ENCODE peak calls at places on chromosome 12, in five cellular contexts. One of them, this sample, is unnamed.
A peak's percentile ranks its signal among the peaks of the same experiment; 100 is the strongest.

GRCh38 chr12:39125580-39125979 is 220.2 kb upstream of the CPNE8 start:
- DNase-seq in HEK293T: no peak
- DNase-seq in GM12878: no peak
- DNase-seq in H1: no peak
- DNase-seq in HepG2: no peak
- DNase-seq in this sample: no peak

GRCh38 chr12:50268482-50268881 is 14.8 kb downstream of the LIMA1 start:
- DNase-seq in GM12878: no peak
- DNase-seq in HepG2: no peak
- DNase-seq in H1: no peak
- DNase-seq in HEK293T: no peak
- DNase-seq in this sample: no peak

GRCh38 chr12:14991069-14991468 is 18.2 kb downstream of the PDE6H start:
- DNase-seq in H1: no peak
- DNase-seq in GM12878: no peak
- DNase-seq in HepG2: no peak
- DNase-seq in HEK293T: no peak
- DNase-seq in this sample: no peak

GRCh38 chr12:84411031-84411430 is 501.6 kb downstream of the SLC6A15 start:
- DNase-seq in HEK293T: no peak
- DNase-seq in H1: no peak
- DNase-seq in GM12878: no peak
- DNase-seq in HepG2: no peak
- DNase-seq in this sample: no peak

GRCh38 chr12:13339538-13339937 is 143.0 kb downstream of the EMP1 start:
- DNase-seq in HepG2: peak; percentile 1
- DNase-seq in GM12878: no peak
- DNase-seq in H1: no peak
- DNase-seq in HEK293T: no peak
- DNase-seq in this sample: no peak

GRCh38 chr12:130949806-130950205 is 3.9 kb upstream of the ADGRD1 start:
- DNase-seq in H1: no peak
- DNase-seq in GM12878: no peak
- DNase-seq in HEK293T: no peak
- DNase-seq in HepG2: no peak
- DNase-seq in this sample: no peak

GRCh38 chr12:125538800-125539199 is 473.6 kb downstream of the AACS start:
- DNase-seq in H1: no peak
- DNase-seq in GM12878: no peak
- DNase-seq in HepG2: no peak
- DNase-seq in HEK293T: no peak
- DNase-seq in this sample: no peak

GRCh38 chr12:79537675-79538074 is 153.1 kb downstream of the PAWR start:
- DNase-seq in GM12878: no peak
- DNase-seq in HepG2: no peak
- DNase-seq in HEK293T: no peak
- DNase-seq in H1: no peak
- DNase-seq in this sample: no peak

GRCh38 chr12:87509233-87509820 is 519.9 kb downstream of the C12orf50 start:
- DNase-seq in H1: no peak
- DNase-seq in GM12878: no peak
- DNase-seq in HepG2: no peak
- DNase-seq in HEK293T: no peak
- DNase-seq in this sample: no peak

GRCh38 chr12:132367401-132367851 is 38.0 kb upstream of the GALNT9 start:
- DNase-seq in HepG2: no peak
- DNase-seq in HEK293T: no peak
- DNase-seq in H1: no peak
- DNase-seq in GM12878: no peak
- DNase-seq in this sample: no peak

GRCh38 chr12:62859203-62859799 is 75.6 kb downstream of the PPM1H start:
- DNase-seq in GM12878: no peak
- DNase-seq in HepG2: no peak
- DNase-seq in H1: no peak
- DNase-seq in HEK293T: no peak
- DNase-seq in this sample: no peak

GRCh38 chr12:60535363-60535762 is 939.5 kb downstream of the SLC16A7 start:
- DNase-seq in HepG2: no peak
- DNase-seq in H1: no peak
- DNase-seq in GM12878: no peak
- DNase-seq in HEK293T: no peak
- DNase-seq in this sample: no peak

DNA sequence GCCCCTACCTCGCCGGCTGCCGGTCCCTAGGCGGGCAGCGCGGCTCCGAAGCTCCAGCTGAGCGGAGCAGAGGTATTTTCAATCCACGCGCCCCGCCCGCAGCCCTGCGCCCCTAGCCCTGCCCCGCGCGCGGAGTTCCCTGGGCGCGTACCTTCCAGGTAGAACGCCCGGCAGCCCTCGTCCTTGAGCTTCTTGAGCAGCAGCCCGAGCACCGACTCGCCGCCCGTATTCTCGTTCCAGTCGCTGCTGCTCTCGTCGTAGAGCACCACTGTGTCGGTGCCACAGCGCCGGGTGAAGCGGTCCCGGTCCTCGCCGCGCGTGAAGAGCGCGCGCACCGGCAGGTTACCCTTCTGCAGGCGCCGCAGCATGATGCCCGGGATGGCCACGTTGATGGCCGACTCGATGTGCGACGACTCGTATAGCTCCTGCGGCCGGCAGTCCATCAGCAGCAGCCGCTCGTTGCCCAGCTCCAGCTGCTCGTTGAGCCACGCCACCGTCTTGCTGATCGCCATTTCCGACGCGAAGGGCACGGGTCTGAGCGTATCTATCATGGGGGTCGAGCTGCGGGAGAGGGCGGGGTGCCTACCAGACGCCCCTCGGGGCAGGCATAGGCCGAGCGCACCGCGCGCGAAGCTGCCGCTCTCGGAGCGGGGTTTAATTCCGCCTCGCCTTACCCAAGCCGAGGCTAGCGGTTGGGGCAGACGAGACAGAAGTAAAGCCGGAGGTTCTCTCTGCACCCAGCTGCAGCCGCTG is 636 bp downstream of the DUSP6 start:
- DNase-seq in H1: no peak
- DNase-seq in GM12878: no peak
- DNase-seq in HEK293T: peak; percentile 40
- DNase-seq in HepG2: no peak
- DNase-seq in this sample: no peak
- TF ChIP-seq SUZ12 in H1: peak; percentile 80
- TF ChIP-seq SUZ12 in GM12878: peak; percentile 87
- TF ChIP-seq SUZ12 in HEK293T: no peak
- TF ChIP-seq SUZ12 in HepG2: no peak
- TF ChIP-seq SUZ12 in this sample: peak; percentile 89

DNA sequence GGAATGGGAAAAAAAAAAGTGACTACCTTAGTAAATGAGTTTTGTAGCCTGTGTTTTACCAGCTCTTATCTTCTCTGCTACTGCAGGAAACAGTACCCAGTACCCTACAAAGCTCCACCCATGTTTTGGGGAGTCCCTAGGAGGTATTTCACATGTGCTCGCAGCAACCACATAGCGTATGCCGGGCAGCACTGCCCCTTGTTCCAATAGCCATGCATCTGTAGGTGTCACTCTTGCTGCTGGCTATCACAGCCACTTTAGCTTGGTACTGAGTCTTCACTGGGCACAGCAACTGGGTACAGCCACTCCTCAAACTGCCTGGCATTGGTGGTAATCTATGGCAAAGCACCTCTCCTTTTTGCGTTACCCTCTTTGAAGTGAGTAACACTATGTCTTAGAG is 2.0 kb upstream of the MDM1 start:
- DNase-seq in H1: no peak
- DNase-seq in HEK293T: no peak
- DNase-seq in HepG2: no peak
- DNase-seq in GM12878: peak; percentile 45
- DNase-seq in this sample: no peak
- TF ChIP-seq SUZ12 in H1: no peak
- TF ChIP-seq SUZ12 in HEK293T: no peak
- TF ChIP-seq SUZ12 in HepG2: no peak
- TF ChIP-seq SUZ12 in GM12878: no peak
- TF ChIP-seq SUZ12 in this sample: no peak

GRCh38 chr12:122420471-122421262 is 1.8 kb downstream of the CLIP1 start:
- DNase-seq in GM12878: no peak
- DNase-seq in HEK293T: no peak
- DNase-seq in HepG2: no peak
- DNase-seq in H1: no peak
- DNase-seq in this sample: no peak
- TF ChIP-seq SUZ12 in GM12878: no peak
- TF ChIP-seq SUZ12 in HEK293T: no peak
- TF ChIP-seq SUZ12 in HepG2: no peak
- TF ChIP-seq SUZ12 in H1: no peak
- TF ChIP-seq SUZ12 in this sample: no peak

GRCh38 chr12:29722164-29722563 is 61.6 kb downstream of the TMTC1 start:
- DNase-seq in GM12878: no peak
- DNase-seq in HepG2: no peak
- DNase-seq in HEK293T: no peak
- DNase-seq in H1: no peak
- DNase-seq in this sample: no peak

GRCh38 chr12:29725587-29726320 is 58.0 kb downstream of the TMTC1 start:
- DNase-seq in HEK293T: peak; percentile 23
- DNase-seq in GM12878: peak; percentile 54
- DNase-seq in H1: no peak
- DNase-seq in HepG2: no peak
- DNase-seq in this sample: no peak

GRCh38 chr12:29726741-29727348 is 56.9 kb downstream of the TMTC1 start:
- DNase-seq in HepG2: no peak
- DNase-seq in GM12878: no peak
- DNase-seq in H1: no peak
- DNase-seq in HEK293T: no peak
- DNase-seq in this sample: no peak

GRCh38 chr12:29728033-29728432 is 55.7 kb downstream of the TMTC1 start:
- DNase-seq in HEK293T: no peak
- DNase-seq in H1: no peak
- DNase-seq in HepG2: no peak
- DNase-seq in GM12878: no peak
- DNase-seq in this sample: no peak

GRCh38 chr12:29726321-29726692 is 57.4 kb downstream of the TMTC1 start:
- DNase-seq in H1: no peak
- DNase-seq in HepG2: no peak
- DNase-seq in GM12878: no peak
- DNase-seq in HEK293T: peak; percentile 23
- DNase-seq in this sample: no peak
- TF ChIP-seq SUZ12 in H1: no peak
- TF ChIP-seq SUZ12 in HepG2: no peak
- TF ChIP-seq SUZ12 in GM12878: no peak
- TF ChIP-seq SUZ12 in HEK293T: no peak
- TF ChIP-seq SUZ12 in this sample: no peak

GRCh38 chr12:109469516-109469915 is 7.6 kb downstream of the KCTD10 start:
- DNase-seq in HEK293T: no peak
- DNase-seq in GM12878: no peak
- DNase-seq in H1: no peak
- DNase-seq in HepG2: no peak
- DNase-seq in this sample: no peak

GRCh38 chr12:109464642-109465351 is 12.3 kb downstream of the KCTD10 start:
- DNase-seq in H1: no peak
- DNase-seq in GM12878: no peak
- DNase-seq in HepG2: no peak
- DNase-seq in HEK293T: no peak
- DNase-seq in this sample: no peak

GRCh38 chr12:109466305-109466704 is 10.8 kb downstream of the KCTD10 start:
- DNase-seq in HepG2: no peak
- DNase-seq in GM12878: no peak
- DNase-seq in HEK293T: no peak
- DNase-seq in H1: no peak
- DNase-seq in this sample: no peak

GRCh38 chr12:109466821-109467220 is 10.3 kb downstream of the KCTD10 start:
- DNase-seq in H1: no peak
- DNase-seq in GM12878: no peak
- DNase-seq in HEK293T: no peak
- DNase-seq in HepG2: no peak
- DNase-seq in this sample: no peak

DNA sequence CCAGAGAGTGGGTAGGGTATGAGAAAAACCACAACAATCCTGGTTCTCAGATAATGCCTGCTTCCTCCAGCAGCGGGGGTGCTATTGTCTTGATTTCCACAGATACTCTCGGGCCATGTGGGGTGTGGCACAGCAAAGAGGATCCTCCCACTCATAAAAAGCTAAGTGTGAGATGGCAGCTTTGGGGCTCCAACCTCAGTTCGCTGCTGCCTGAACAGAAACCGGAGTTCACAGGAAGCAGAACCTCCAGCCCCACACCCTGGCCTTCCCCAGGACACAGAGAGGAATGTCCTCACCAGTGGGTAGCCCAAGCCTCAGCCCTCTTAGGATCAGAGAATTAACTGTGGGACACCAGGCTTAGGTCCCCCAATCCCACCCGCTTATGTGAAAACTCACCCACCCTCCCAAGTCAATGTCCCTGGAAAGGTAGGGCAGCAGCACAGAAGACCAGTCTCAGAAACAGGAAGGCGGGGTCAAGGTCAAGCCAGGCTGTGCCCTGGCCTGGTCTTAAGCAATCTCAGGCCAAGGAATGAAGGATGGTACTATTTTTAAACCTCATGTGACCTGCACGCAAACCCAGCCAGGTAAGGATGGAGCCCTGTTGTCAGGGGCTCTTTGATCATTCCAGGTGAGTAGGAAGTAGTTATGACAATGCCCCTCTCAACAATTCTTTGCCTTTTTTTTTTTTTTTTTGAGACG is 9.0 kb downstream of the KCTD10 start:
- DNase-seq in GM12878: no peak
- DNase-seq in H1: no peak
- DNase-seq in HepG2: no peak
- DNase-seq in HEK293T: no peak
- DNase-seq in this sample: no peak
- TF ChIP-seq SUZ12 in GM12878: no peak
- TF ChIP-seq SUZ12 in H1: no peak
- TF ChIP-seq SUZ12 in HepG2: no peak
- TF ChIP-seq SUZ12 in HEK293T: no peak
- TF ChIP-seq SUZ12 in this sample: no peak

This sample was measured in NT2/D1.